ENCODE peak calls at places on chromosomes 11 and 22, in four cellular contexts. J, L, G and O are unnamed samples.
A peak's percentile ranks its signal among the peaks of the same experiment; 100 is the strongest.

GRCh38 chr11:62443390-62444201 is 24.8 kb downstream of the SCGB1A1 start:
- DNase-seq in J (no peak), L (no peak), G (no peak), O (no peak)

GRCh38 chr22:44313385-44314006 is 745 bp upstream of the SHISAL1 start:
- DNase-seq in J (no peak), L (no peak), G (no peak), O (no peak)

GRCh38 chr11:16001899-16002426 is 354.4 kb downstream of the SOX6 start:
- DNase-seq in J (no peak), L (peak; percentile 18), G (peak; percentile 22), O (peak; percentile 96)

GRCh38 chr22:32327596-32328171 is 30.0 kb upstream of the RFPL3 start:
- DNase-seq in J (no peak), L (no peak), G (no peak), O (no peak)

GRCh38 chr11:112200252-112200651 is 24.9 kb downstream of the BCO2 start:
- DNase-seq in J (no peak), L (no peak), G (no peak), O (no peak)

GRCh38 chr11:76380161-76380976 is 563 bp downstream of the THAP12 start:
- DNase-seq in J (peak; percentile 43), L (peak; percentile 29), G (peak; percentile 13), O (peak; percentile 42)

GRCh38 chr11:114265084-114265878 is 30.9 kb upstream of the NNMT start:
- DNase-seq in J (peak; percentile 3), L (no peak), G (no peak), O (no peak)

GRCh38 chr11:129703846-129704245 is 111.8 kb upstream of the TMEM45B start:
- DNase-seq in J (peak; percentile 12), L (no peak), G (no peak), O (no peak)

GRCh38 chr11:28245131-28245530 is 136.9 kb downstream of the METTL15 start:
- DNase-seq in J (no peak), L (no peak), G (no peak), O (no peak)

GRCh38 chr11:44936951-44937543 is 13.6 kb downstream of the TP53I11 start:
- DNase-seq in J (no peak), L (no peak), G (no peak), O (no peak)

GRCh38 chr11:96103102-96103501 is 179.2 kb upstream of the MTMR2 start:
- DNase-seq in J (no peak), L (no peak), G (no peak), O (no peak)

GRCh38 chr11:45798793-45799441 is 6.0 kb upstream of the SLC35C1 start:
- DNase-seq in J (no peak), L (no peak), G (no peak), O (peak; percentile 77)

GRCh38 chr22:27554106-27554814 is 247.3 kb downstream of the MN1 start:
- DNase-seq in J (no peak), L (no peak), G (peak; percentile 15), O (peak; percentile 46)

GRCh38 chr22:37416806-37417205 is 10.5 kb downstream of the ELFN2 start:
- DNase-seq in J (no peak), L (no peak), G (no peak), O (no peak)

GRCh38 chr11:60974726-60975125 is 3.2 kb downstream of the CD6 start:
- DNase-seq in J (no peak), L (no peak), G (no peak), O (no peak)

GRCh38 chr11:116931206-116931953 is 94.0 kb upstream of the APOA1 start:
- DNase-seq in J (no peak), L (no peak), G (peak; percentile 76), O (peak; percentile 15)

GRCh38 chr11:73228268-73229134 is 10.4 kb downstream of the P2RY2 start:
- DNase-seq in J (peak; percentile 25), L (no peak), G (no peak), O (no peak)

GRCh38 chr22:31400023-31400397 is 606 bp downstream of the DRG1 start:
- DNase-seq in J (no peak), L (peak; percentile 9), G (peak; percentile 11), O (peak; percentile 70)

GRCh38 chr22:30947821-30948454 is 20.6 kb downstream of the MORC2 start:
- DNase-seq in J (no peak), L (peak; percentile 18), G (peak; percentile 32), O (peak; percentile 72)

GRCh38 chr11:129930306-129930705 is 34.9 kb upstream of the NFRKB start:
- DNase-seq in J (no peak), L (no peak), G (no peak), O (no peak)

GRCh38 chr11:96864998-96865397 is 475.2 kb downstream of the JRKL start:
- DNase-seq in J (no peak), L (no peak), G (no peak), O (no peak)

GRCh38 chr22:41273128-41273527 is 12.9 kb downstream of the RANGAP1 start:
- DNase-seq in J (no peak), L (no peak), G (no peak), O (no peak)

GRCh38 chr11:68690671-68691401 is 6.5 kb downstream of the GAL start:
- DNase-seq in J (peak; percentile 28), L (no peak), G (no peak), O (no peak)

GRCh38 chr11:83403990-83404389 is 117.8 kb upstream of the CCDC90B start:
- DNase-seq in J (no peak), L (no peak), G (peak; percentile 51), O (no peak)

GRCh38 chr22:50146440-50147228 is 23.9 kb upstream of the PANX2 start:
- DNase-seq in J (no peak), L (no peak), G (peak; percentile 25), O (no peak)

GRCh38 chr22:46209262-46209661 is 40.8 kb downstream of the CDPF1 start:
- DNase-seq in J (no peak), L (no peak), G (no peak), O (no peak)
- H2AK5ac ChIP-seq in J (no peak overlapping the region), L (no peak overlapping the region), G (no peak overlapping the region), O (no peak overlapping the region)

GRCh38 chr11:19931768-19932369 is 219.2 kb downstream of the NAV2 start:
- DNase-seq in J (no peak), L (no peak), G (no peak), O (no peak)
- H3K4ac ChIP-seq in J (no peak overlapping the region), L (no peak overlapping the region), G (no peak overlapping the region), O (peak overlapping the region; percentile 2)

GRCh38 chr11:1745701-1746320 is 4.6 kb downstream of the IFITM10 start:
- DNase-seq in J (no peak), L (no peak), G (no peak), O (no peak)

GRCh38 chr11:1743587-1744136 is 6.7 kb downstream of the IFITM10 start:
- DNase-seq in J (no peak), L (no peak), G (no peak), O (no peak)

GRCh38 chr11:1746516-1746931 is 3.9 kb downstream of the IFITM10 start:
- DNase-seq in J (no peak), L (no peak), G (no peak), O (no peak)

GRCh38 chr11:1744137-1744878 is 6.1 kb downstream of the IFITM10 start:
- DNase-seq in J (no peak), L (no peak), G (no peak), O (no peak)

DNA sequence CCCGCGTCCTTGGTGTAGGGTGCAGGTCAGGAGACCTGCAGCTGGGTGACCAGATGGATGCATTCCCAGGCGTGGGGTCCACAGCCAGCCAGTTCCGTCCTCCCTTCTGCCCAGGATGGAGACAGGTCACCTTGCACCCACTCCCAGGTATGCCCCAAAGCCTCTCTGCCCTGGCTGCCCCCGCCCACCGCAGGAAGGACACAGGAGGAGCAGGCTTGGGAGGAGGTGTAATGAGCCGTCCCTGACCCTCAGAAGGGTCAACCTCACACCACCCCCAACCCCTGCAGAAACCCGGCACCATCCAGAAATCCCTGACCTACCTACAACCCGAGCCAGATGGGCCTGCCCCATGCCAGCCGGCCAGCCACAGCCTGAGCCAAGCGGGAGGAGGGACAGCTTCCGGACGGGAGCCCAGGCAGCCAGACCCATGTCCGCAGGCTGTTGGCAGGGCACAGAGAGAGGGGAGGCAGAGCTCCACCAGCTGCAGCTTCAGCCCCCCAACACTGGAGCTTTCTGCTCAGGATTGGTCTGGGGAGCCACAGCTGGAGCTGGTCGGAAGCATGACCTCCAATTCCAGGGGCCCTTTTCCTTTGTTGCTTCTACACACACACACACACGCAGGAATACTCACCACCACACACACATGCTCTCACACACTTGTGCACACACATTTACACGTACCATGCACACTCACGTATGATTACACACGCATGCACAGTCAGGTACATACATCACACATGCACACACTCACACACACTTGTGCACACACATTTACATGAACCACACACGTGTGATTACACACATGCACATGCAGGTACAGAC is 5.3 kb downstream of the IFITM10 start:
- DNase-seq in J (no peak), L (no peak), G (no peak), O (no peak)
- H2AK5ac ChIP-seq in J (no peak overlapping the region), L (no peak overlapping the region), G (no peak overlapping the region), O (no peak overlapping the region)

GRCh38 chr11:57746920-57747319 is 4.7 kb downstream of the BTBD18 start:
- DNase-seq in J (no peak), L (no peak), G (no peak), O (no peak)

GRCh38 chr11:57744386-57744785 is 3.1 kb downstream of the SELENOH start:
- DNase-seq in J (no peak), L (no peak), G (no peak), O (no peak)

GRCh38 chr11:57745206-57745605 is 3.9 kb downstream of the SELENOH start:
- DNase-seq in J (no peak), L (no peak), G (no peak), O (no peak)

GRCh38 chr11:57742087-57742452 is 779 bp downstream of the SELENOH start:
- DNase-seq in J (no peak), L (no peak), G (no peak), O (no peak)

DNA sequence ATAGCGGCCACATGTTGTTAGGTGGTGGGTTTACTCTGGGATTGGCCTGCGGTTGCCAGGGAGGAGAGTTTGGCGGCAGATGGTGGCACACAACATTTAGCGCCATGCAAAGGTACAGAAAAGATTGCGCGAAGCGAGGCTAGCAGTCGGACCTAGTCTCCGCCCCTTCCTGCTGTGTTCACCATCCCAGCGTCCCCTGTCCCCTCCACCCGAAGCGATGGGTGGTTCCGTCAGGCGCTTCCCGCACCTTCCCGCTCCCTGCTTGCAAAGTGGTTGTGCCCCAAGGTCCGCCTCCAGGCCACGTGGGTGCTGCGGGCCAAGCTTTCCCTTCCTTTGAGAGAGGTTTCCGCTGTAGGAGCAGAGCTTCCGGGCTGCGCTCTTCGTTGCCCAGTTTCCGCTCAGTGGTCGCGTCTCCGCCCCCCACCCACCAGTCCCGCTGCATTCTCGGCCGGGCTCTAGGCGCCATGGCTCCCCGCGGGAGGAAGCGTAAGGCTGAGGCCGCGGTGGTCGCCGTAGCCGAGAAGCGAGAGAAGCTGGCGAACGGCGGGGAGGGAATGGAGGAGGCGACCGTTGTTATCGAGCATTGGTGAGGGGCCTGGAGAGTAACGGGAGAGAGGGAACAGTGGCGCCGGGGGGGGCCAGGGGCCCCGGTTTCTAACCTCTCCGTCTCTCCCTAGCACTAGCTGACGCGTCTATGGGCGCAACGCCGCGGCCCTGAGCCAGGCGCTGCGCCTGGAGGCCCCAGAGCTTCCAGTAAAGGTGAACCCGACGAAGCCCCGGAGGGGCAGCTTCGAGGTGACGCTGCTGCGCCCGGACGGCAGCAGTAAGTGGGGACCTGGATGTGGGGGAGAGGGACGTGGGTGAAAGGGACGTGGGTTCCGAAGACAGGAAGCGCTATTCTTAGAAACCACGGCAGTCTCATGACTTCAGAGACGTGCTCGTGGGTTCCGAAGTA is at the start of gene SELENOH:
- DNase-seq in J (peak; percentile 99), L (peak; percentile 93), G (peak; percentile 99), O (peak; percentile 97)
- H3K4ac ChIP-seq in J (no peak within 1 kb of the TSS), L (peak within 1 kb of the TSS; percentile 1), G (peak within 1 kb of the TSS; percentile 56), O (peak within 1 kb of the TSS; percentile 95)

GRCh38 chr22:45896961-45897538 is 79.9 kb downstream of the WNT7B start:
- DNase-seq in J (no peak), L (no peak), G (no peak), O (no peak)
- H2AK5ac ChIP-seq in J (no peak overlapping the region), L (peak overlapping the region; percentile 93), G (no peak overlapping the region), O (no peak overlapping the region)